ENCODE peak calls at places on chromosomes 13 and 19, in four cellular contexts. A, P, M and G are unnamed samples.

GRCh38 chr13:113084943-113085540 is 20.5 kb upstream of the F7 start:
- DNase-seq in M (no peak), P (no peak), A (no peak), G (no peak)

GRCh38 chr13:66888698-66889097 is 341.4 kb downstream of the PCDH9 start:
- DNase-seq in M (no peak), P (no peak), A (no peak), G (no peak)

GRCh38 chr19:18173572-18174294 is at the start of gene IFI30:
- DNase-seq in M (peak; percentile 96), A (peak; percentile 91), P (peak; percentile 97), G (peak; percentile 47)

GRCh38 chr13:55963934-55964333 is 1176.8 kb upstream of the PRR20A start:
- DNase-seq in A (no peak), P (no peak), M (no peak), G (no peak)

GRCh38 chr13:113052971-113053370 is 52.6 kb upstream of the F7 start:
- DNase-seq in M (no peak), A (no peak), P (no peak), G (no peak)

GRCh38 chr19:12778020-12778904 is 2.9 kb upstream of the HOOK2 start:
- DNase-seq in A (peak; percentile 85), P (no peak), M (peak; percentile 79), G (peak; percentile 79)

GRCh38 chr19:35782589-35782988 is 7.2 kb downstream of the ARHGAP33 start:
- DNase-seq in A (no peak), M (no peak), P (no peak), G (no peak)

GRCh38 chr19:38201731-38202130 is 22.3 kb downstream of the DPF1 start:
- DNase-seq in P (no peak), M (no peak), A (no peak), G (no peak)

GRCh38 chr13:39656325-39656677 is 839 bp downstream of the COG6 start:
- DNase-seq in P (no peak), A (no peak), M (no peak), G (no peak)

GRCh38 chr19:55695511-55696290 is 20.7 kb downstream of the EPN1 start:
- DNase-seq in P (no peak), A (no peak), M (no peak), G (no peak)

GRCh38 chr13:46679369-46680180 is 117.4 kb downstream of the ESD start:
- DNase-seq in M (no peak), P (peak; percentile 64), A (no peak), G (no peak)

GRCh38 chr13:101916758-101917474 is 464.4 kb downstream of the ITGBL1 start:
- DNase-seq in M (no peak), A (no peak), P (no peak), G (no peak)

GRCh38 chr13:79775830-79776229 is 294.9 kb downstream of the NDFIP2 start:
- DNase-seq in A (no peak), M (peak; percentile 29), P (no peak), G (no peak)

GRCh38 chr13:28584873-28585317 is 74.0 kb upstream of the POMP start:
- DNase-seq in M (no peak), P (no peak), A (no peak), G (no peak)

GRCh38 chr13:64688893-64689677 is 2541.1 kb downstream of the PCDH9 start:
- DNase-seq in M (no peak), P (no peak), A (no peak), G (no peak)

GRCh38 chr19:12703056-12703455 is 6.6 kb upstream of the FBXW9 start:
- DNase-seq in M (no peak), P (no peak), A (peak; percentile 33), G (no peak)

GRCh38 chr13:25170554-25171107 is 1.5 kb downstream of the AMER2 start:
- DNase-seq in P (no peak), M (no peak), A (no peak), G (no peak)

GRCh38 chr19:49468746-49469447 is 5.1 kb upstream of the FLT3LG start:
- DNase-seq in A (no peak), M (peak; percentile 56), P (peak; percentile 98), G (no peak)

GRCh38 chr13:33025220-33025744 is 9.1 kb downstream of the KL start:
- DNase-seq in M (no peak), P (no peak), A (no peak), G (no peak)

GRCh38 chr19:47274891-47275865 is 493 bp downstream of the INAFM1 start:
- DNase-seq in P (no peak), A (peak; percentile 27), M (no peak), G (no peak)

GRCh38 chr19:42402376-42403116 is 12.4 kb upstream of the CNFN start:
- DNase-seq in M (no peak), P (no peak), A (peak; percentile 40), G (no peak)

GRCh38 chr19:19670070-19670551 is 1.5 kb downstream of the ZNF101 start:
- DNase-seq in P (no peak), M (no peak), A (no peak), G (no peak)